ENCODE peak calls at places on chromosomes 4 and X, in eight cellular contexts. One of them, this sample, is unnamed.
A peak's percentile ranks its signal among the peaks of the same experiment; 100 is the strongest.

GRCh38 chrX:16316336-16316735 is 149.1 kb downstream of the MAGEB17 start:
- DNase-seq in A549: no peak
- DNase-seq in CD8-positive, alpha-beta memory T cell: no peak
- DNase-seq in MCF 10A: no peak
- DNase-seq in activated naive CD4-positive, alpha-beta T cell treated with Interleukin-2 at 50 U/mL for 16 hours: no peak
- DNase-seq in CD4-positive, alpha-beta memory T cell: no peak
- DNase-seq in heart left ventricle: no peak
- DNase-seq in ELF-1: no peak
- DNase-seq in this sample: no peak

GRCh38 chr4:129189630-129190029 is 93.7 kb downstream of the C4orf33 start:
- DNase-seq in A549: no peak
- DNase-seq in CD8-positive, alpha-beta memory T cell: no peak
- DNase-seq in MCF 10A: peak; percentile 3
- DNase-seq in activated naive CD4-positive, alpha-beta T cell treated with Interleukin-2 at 50 U/mL for 16 hours: no peak
- DNase-seq in CD4-positive, alpha-beta memory T cell: no peak
- DNase-seq in heart left ventricle: no peak
- DNase-seq in ELF-1: no peak
- DNase-seq in this sample: no peak

GRCh38 chrX:12979011-12979629 is 4.2 kb downstream of the TMSB4X start:
- DNase-seq in A549: no peak
- DNase-seq in CD8-positive, alpha-beta memory T cell: no peak
- DNase-seq in MCF 10A: no peak
- DNase-seq in activated naive CD4-positive, alpha-beta T cell treated with Interleukin-2 at 50 U/mL for 16 hours: no peak
- DNase-seq in CD4-positive, alpha-beta memory T cell: no peak
- DNase-seq in heart left ventricle: no peak
- DNase-seq in ELF-1: peak; percentile 46
- DNase-seq in this sample: no peak

GRCh38 chr4:175806741-175807140 is 5.3 kb downstream of the GPM6A start:
- DNase-seq in A549: no peak
- DNase-seq in CD8-positive, alpha-beta memory T cell: no peak
- DNase-seq in MCF 10A: no peak
- DNase-seq in activated naive CD4-positive, alpha-beta T cell treated with Interleukin-2 at 50 U/mL for 16 hours: no peak
- DNase-seq in CD4-positive, alpha-beta memory T cell: no peak
- DNase-seq in heart left ventricle: no peak
- DNase-seq in ELF-1: no peak
- DNase-seq in this sample: no peak

GRCh38 chr4:5037553-5038551 is 13.4 kb upstream of the STK32B start:
- DNase-seq in A549: peak; percentile 85
- DNase-seq in CD8-positive, alpha-beta memory T cell: no peak
- DNase-seq in MCF 10A: peak; percentile 93
- DNase-seq in activated naive CD4-positive, alpha-beta T cell treated with Interleukin-2 at 50 U/mL for 16 hours: no peak
- DNase-seq in CD4-positive, alpha-beta memory T cell: no peak
- DNase-seq in heart left ventricle: no peak
- DNase-seq in ELF-1: no peak
- DNase-seq in this sample: no peak

GRCh38 chr4:145602129-145602760 is 16.9 kb upstream of the MMAA start:
- DNase-seq in A549: no peak
- DNase-seq in CD8-positive, alpha-beta memory T cell: no peak
- DNase-seq in MCF 10A: no peak
- DNase-seq in activated naive CD4-positive, alpha-beta T cell treated with Interleukin-2 at 50 U/mL for 16 hours: no peak
- DNase-seq in CD4-positive, alpha-beta memory T cell: no peak
- DNase-seq in heart left ventricle: no peak
- DNase-seq in ELF-1: no peak
- DNase-seq in this sample: no peak

GRCh38 chrX:72018277-72019112 is 107.8 kb downstream of the NHSL2 start:
- DNase-seq in A549: peak; percentile 84
- DNase-seq in CD8-positive, alpha-beta memory T cell: peak; percentile 69
- DNase-seq in MCF 10A: peak; percentile 72
- DNase-seq in activated naive CD4-positive, alpha-beta T cell treated with Interleukin-2 at 50 U/mL for 16 hours: peak; percentile 86
- DNase-seq in CD4-positive, alpha-beta memory T cell: peak; percentile 76
- DNase-seq in heart left ventricle: peak; percentile 87
- DNase-seq in ELF-1: peak; percentile 97
- DNase-seq in this sample: peak; percentile 72

GRCh38 chr4:36004231-36004851 is 240.0 kb downstream of the ARAP2 start:
- DNase-seq in A549: no peak
- DNase-seq in CD8-positive, alpha-beta memory T cell: no peak
- DNase-seq in MCF 10A: no peak
- DNase-seq in activated naive CD4-positive, alpha-beta T cell treated with Interleukin-2 at 50 U/mL for 16 hours: no peak
- DNase-seq in CD4-positive, alpha-beta memory T cell: no peak
- DNase-seq in heart left ventricle: no peak
- DNase-seq in ELF-1: no peak
- DNase-seq in this sample: no peak

GRCh38 chr4:48761286-48761685 is 18.8 kb downstream of the FRYL start:
- DNase-seq in A549: no peak
- DNase-seq in CD8-positive, alpha-beta memory T cell: no peak
- DNase-seq in MCF 10A: no peak
- DNase-seq in activated naive CD4-positive, alpha-beta T cell treated with Interleukin-2 at 50 U/mL for 16 hours: no peak
- DNase-seq in CD4-positive, alpha-beta memory T cell: no peak
- DNase-seq in heart left ventricle: no peak
- DNase-seq in ELF-1: no peak
- DNase-seq in this sample: no peak

This sample was measured in progenitor cell of endocrine pancreas.